ENCODE peak calls at places on chromosomes 16 and 17, in eight cellular contexts. P, I, F, O, A, J, D and R are unnamed samples.

GRCh38 chr16:48522041-48522440 is 87.9 kb downstream of the N4BP1 start:
- DNase-seq in P (no peak), D (no peak), F (no peak), J (no peak), A (no peak), O (no peak), I (no peak), R (no peak)

GRCh38 chr17:44916781-44917241 is 1.5 kb upstream of the GFAP start:
- DNase-seq in O (peak; percentile 80), P (no peak), J (peak; percentile 78), I (peak; percentile 70), D (no peak), A (no peak), F (no peak), R (no peak)

GRCh38 chr17:44353656-44354331 is 8.7 kb downstream of the GRN start:
- DNase-seq in D (no peak), I (no peak), J (no peak), O (peak; percentile 88), F (no peak), P (peak; percentile 79), A (no peak), R (no peak)

GRCh38 chr17:40952675-40953074 is 14.1 kb downstream of the KRT39 start:
- DNase-seq in A (no peak), O (no peak), D (no peak), F (no peak), I (no peak), P (no peak), J (no peak), R (no peak)

GRCh38 chr17:73773702-73774101 is 129.5 kb upstream of the SDK2 start:
- DNase-seq in J (no peak), O (no peak), P (no peak), I (no peak), D (no peak), F (no peak), A (no peak), R (no peak)

GRCh38 chr17:41794603-41794975 is 8.1 kb upstream of the JUP start:
- DNase-seq in O (no peak), P (no peak), F (no peak), D (no peak), I (no peak), A (no peak), J (no peak), R (no peak)

GRCh38 chr17:74116087-74116717 is 87.3 kb upstream of the RPL38 start:
- DNase-seq in D (no peak), F (no peak), P (no peak), O (no peak), J (no peak), A (no peak), I (no peak), R (no peak)

GRCh38 chr17:61444831-61445230 is 7.4 kb upstream of the TBX4 start:
- DNase-seq in A (no peak), O (no peak), I (no peak), D (no peak), J (no peak), F (no peak), P (peak; percentile 30), R (no peak)

GRCh38 chr16:2194852-2195315 is 1.5 kb downstream of the CASKIN1 start:
- DNase-seq in I (peak; percentile 48), F (no peak), D (peak; percentile 5), P (no peak), O (no peak), J (no peak), A (peak; percentile 71), R (peak; percentile 61)

GRCh38 chr17:79667746-79668145 is 56.9 kb upstream of the RBFOX3 start:
- DNase-seq in I (no peak), O (no peak), A (no peak), P (no peak), J (peak; percentile 37), D (no peak), F (no peak), R (no peak)

GRCh38 chr17:71735893-71736292 is 384.9 kb upstream of the SOX9 start:
- DNase-seq in D (no peak), P (no peak), A (no peak), O (no peak), I (no peak), J (no peak), F (no peak), R (no peak)

GRCh38 chr17:63760771-63761539 is 12.4 kb downstream of the CCDC47 start:
- DNase-seq in D (no peak), O (no peak), F (no peak), J (no peak), P (no peak), A (no peak), I (no peak), R (no peak)

GRCh38 chr17:72978593-72979218 is 113.8 kb downstream of the SLC39A11 start:
- DNase-seq in D (no peak), O (no peak), I (no peak), P (no peak), J (no peak), A (no peak), F (no peak), R (no peak)